ENCODE peak calls at places on chromosomes 1 and 21, in seven cellular contexts. One of them, this sample, is unnamed.

GRCh38 chr1:40974945-40975344 is 4.6 kb upstream of the CTPS1 start:
- ATAC-seq in gastroesophageal sphincter: no peak
- ATAC-seq in stimulated activated naive CD8-positive, alpha-beta T cell treated with anti-CD3 and anti-CD28 coated beads, Interleukin-15, amount 100 ng/mL, for 72 hours: no peak
- ATAC-seq in A549: no peak
- ATAC-seq in PC-3: no peak
- ATAC-seq in Right ventricle myocardium superior: no peak
- ATAC-seq in memory B cell: no peak
- ATAC-seq in this sample: no peak

GRCh38 chr1:184456189-184456588 is 69.4 kb downstream of the C1orf21 start:
- ATAC-seq in gastroesophageal sphincter: no peak
- ATAC-seq in PC-3: no peak
- ATAC-seq in stimulated activated naive CD8-positive, alpha-beta T cell treated with anti-CD3 and anti-CD28 coated beads, Interleukin-15, amount 100 ng/mL, for 72 hours: no peak
- ATAC-seq in memory B cell: no peak
- ATAC-seq in A549: no peak
- ATAC-seq in Right ventricle myocardium superior: no peak
- ATAC-seq in this sample: no peak

GRCh38 chr1:109773203-109773899 is 9.6 kb upstream of the EPS8L3 start:
- ATAC-seq in Right ventricle myocardium superior: peak
- ATAC-seq in A549: peak
- ATAC-seq in memory B cell: peak
- ATAC-seq in PC-3: peak
- ATAC-seq in stimulated activated naive CD8-positive, alpha-beta T cell treated with anti-CD3 and anti-CD28 coated beads, Interleukin-15, amount 100 ng/mL, for 72 hours: peak
- ATAC-seq in gastroesophageal sphincter: peak
- ATAC-seq in this sample: peak

GRCh38 chr1:55214903-55215193 is 316 bp downstream of the USP24 start:
- ATAC-seq in gastroesophageal sphincter: peak
- ATAC-seq in PC-3: peak
- ATAC-seq in memory B cell: peak
- ATAC-seq in stimulated activated naive CD8-positive, alpha-beta T cell treated with anti-CD3 and anti-CD28 coated beads, Interleukin-15, amount 100 ng/mL, for 72 hours: peak
- ATAC-seq in A549: peak
- ATAC-seq in Right ventricle myocardium superior: peak
- ATAC-seq in this sample: peak

GRCh38 chr1:201640624-201641023 is 101.7 kb downstream of the NAV1 start:
- ATAC-seq in Right ventricle myocardium superior: peak
- ATAC-seq in stimulated activated naive CD8-positive, alpha-beta T cell treated with anti-CD3 and anti-CD28 coated beads, Interleukin-15, amount 100 ng/mL, for 72 hours: no peak
- ATAC-seq in A549: no peak
- ATAC-seq in memory B cell: no peak
- ATAC-seq in PC-3: no peak
- ATAC-seq in gastroesophageal sphincter: peak
- ATAC-seq in this sample: no peak

GRCh38 chr1:183416850-183417690 is 1.1 kb downstream of the NMNAT2 start:
- ATAC-seq in A549: peak
- ATAC-seq in memory B cell: peak
- ATAC-seq in PC-3: no peak
- ATAC-seq in stimulated activated naive CD8-positive, alpha-beta T cell treated with anti-CD3 and anti-CD28 coated beads, Interleukin-15, amount 100 ng/mL, for 72 hours: peak
- ATAC-seq in gastroesophageal sphincter: peak
- ATAC-seq in Right ventricle myocardium superior: peak
- ATAC-seq in this sample: peak

GRCh38 chr1:166848193-166848592 is 8.9 kb downstream of the POGK start:
- ATAC-seq in stimulated activated naive CD8-positive, alpha-beta T cell treated with anti-CD3 and anti-CD28 coated beads, Interleukin-15, amount 100 ng/mL, for 72 hours: peak
- ATAC-seq in PC-3: no peak
- ATAC-seq in Right ventricle myocardium superior: no peak
- ATAC-seq in memory B cell: no peak
- ATAC-seq in A549: no peak
- ATAC-seq in gastroesophageal sphincter: no peak
- ATAC-seq in this sample: no peak

GRCh38 chr1:8510041-8510823 is 192.3 kb downstream of the SLC45A1 start:
- ATAC-seq in memory B cell: peak
- ATAC-seq in stimulated activated naive CD8-positive, alpha-beta T cell treated with anti-CD3 and anti-CD28 coated beads, Interleukin-15, amount 100 ng/mL, for 72 hours: peak
- ATAC-seq in PC-3: no peak
- ATAC-seq in Right ventricle myocardium superior: peak
- ATAC-seq in gastroesophageal sphincter: peak
- ATAC-seq in A549: no peak
- ATAC-seq in this sample: no peak

GRCh38 chr1:50450861-50451653 is 27.8 kb upstream of the DMRTA2 start:
- ATAC-seq in PC-3: no peak
- ATAC-seq in Right ventricle myocardium superior: no peak
- ATAC-seq in A549: no peak
- ATAC-seq in gastroesophageal sphincter: no peak
- ATAC-seq in memory B cell: no peak
- ATAC-seq in stimulated activated naive CD8-positive, alpha-beta T cell treated with anti-CD3 and anti-CD28 coated beads, Interleukin-15, amount 100 ng/mL, for 72 hours: peak
- ATAC-seq in this sample: no peak

GRCh38 chr1:23399229-23399628 is 25.3 kb downstream of the TCEA3 start:
- ATAC-seq in PC-3: no peak
- ATAC-seq in Right ventricle myocardium superior: no peak
- ATAC-seq in gastroesophageal sphincter: no peak
- ATAC-seq in stimulated activated naive CD8-positive, alpha-beta T cell treated with anti-CD3 and anti-CD28 coated beads, Interleukin-15, amount 100 ng/mL, for 72 hours: no peak
- ATAC-seq in A549: no peak
- ATAC-seq in memory B cell: no peak
- ATAC-seq in this sample: no peak

GRCh38 chr1:25809929-25810328 is 9.8 kb upstream of the MTFR1L start:
- ATAC-seq in A549: peak
- ATAC-seq in PC-3: no peak
- ATAC-seq in memory B cell: no peak
- ATAC-seq in Right ventricle myocardium superior: no peak
- ATAC-seq in stimulated activated naive CD8-positive, alpha-beta T cell treated with anti-CD3 and anti-CD28 coated beads, Interleukin-15, amount 100 ng/mL, for 72 hours: no peak
- ATAC-seq in gastroesophageal sphincter: no peak
- ATAC-seq in this sample: no peak

GRCh38 chr1:43284711-43285110 is 670 bp downstream of the C1orf210 start:
- ATAC-seq in Right ventricle myocardium superior: no peak
- ATAC-seq in memory B cell: no peak
- ATAC-seq in stimulated activated naive CD8-positive, alpha-beta T cell treated with anti-CD3 and anti-CD28 coated beads, Interleukin-15, amount 100 ng/mL, for 72 hours: no peak
- ATAC-seq in gastroesophageal sphincter: no peak
- ATAC-seq in PC-3: peak
- ATAC-seq in A549: no peak
- ATAC-seq in this sample: peak

GRCh38 chr1:84225636-84226035 is 75.9 kb upstream of the SAMD13 start:
- ATAC-seq in A549: no peak
- ATAC-seq in PC-3: no peak
- ATAC-seq in memory B cell: no peak
- ATAC-seq in Right ventricle myocardium superior: no peak
- ATAC-seq in gastroesophageal sphincter: no peak
- ATAC-seq in stimulated activated naive CD8-positive, alpha-beta T cell treated with anti-CD3 and anti-CD28 coated beads, Interleukin-15, amount 100 ng/mL, for 72 hours: no peak
- ATAC-seq in this sample: no peak

GRCh38 chr1:154628122-154628405 is 20.1 kb upstream of the ADAR start:
- ATAC-seq in A549: peak
- ATAC-seq in Right ventricle myocardium superior: peak
- ATAC-seq in stimulated activated naive CD8-positive, alpha-beta T cell treated with anti-CD3 and anti-CD28 coated beads, Interleukin-15, amount 100 ng/mL, for 72 hours: peak
- ATAC-seq in PC-3: no peak
- ATAC-seq in gastroesophageal sphincter: peak
- ATAC-seq in memory B cell: no peak
- ATAC-seq in this sample: no peak

GRCh38 chr1:9345922-9346321 is 53.2 kb downstream of the SPSB1 start:
- ATAC-seq in gastroesophageal sphincter: no peak
- ATAC-seq in memory B cell: no peak
- ATAC-seq in PC-3: no peak
- ATAC-seq in stimulated activated naive CD8-positive, alpha-beta T cell treated with anti-CD3 and anti-CD28 coated beads, Interleukin-15, amount 100 ng/mL, for 72 hours: no peak
- ATAC-seq in A549: no peak
- ATAC-seq in Right ventricle myocardium superior: no peak
- ATAC-seq in this sample: no peak

GRCh38 chr1:116432655-116433282 is 59.7 kb downstream of the ATP1A1 start:
- ATAC-seq in PC-3: no peak
- ATAC-seq in A549: no peak
- ATAC-seq in memory B cell: no peak
- ATAC-seq in gastroesophageal sphincter: no peak
- ATAC-seq in stimulated activated naive CD8-positive, alpha-beta T cell treated with anti-CD3 and anti-CD28 coated beads, Interleukin-15, amount 100 ng/mL, for 72 hours: no peak
- ATAC-seq in Right ventricle myocardium superior: no peak
- ATAC-seq in this sample: no peak

GRCh38 chr1:234515411-234515810 is 36.4 kb upstream of the TARBP1 start:
- ATAC-seq in stimulated activated naive CD8-positive, alpha-beta T cell treated with anti-CD3 and anti-CD28 coated beads, Interleukin-15, amount 100 ng/mL, for 72 hours: no peak
- ATAC-seq in PC-3: peak
- ATAC-seq in gastroesophageal sphincter: no peak
- ATAC-seq in memory B cell: no peak
- ATAC-seq in Right ventricle myocardium superior: no peak
- ATAC-seq in A549: peak
- ATAC-seq in this sample: peak

GRCh38 chr1:88088481-88088880 is 595.6 kb upstream of the PKN2 start:
- ATAC-seq in gastroesophageal sphincter: no peak
- ATAC-seq in PC-3: no peak
- ATAC-seq in Right ventricle myocardium superior: no peak
- ATAC-seq in memory B cell: no peak
- ATAC-seq in A549: no peak
- ATAC-seq in stimulated activated naive CD8-positive, alpha-beta T cell treated with anti-CD3 and anti-CD28 coated beads, Interleukin-15, amount 100 ng/mL, for 72 hours: no peak
- ATAC-seq in this sample: no peak

GRCh38 chr21:34345091-34345871 is 18.5 kb upstream of the KCNE2 start:
- ATAC-seq in Right ventricle myocardium superior: peak
- ATAC-seq in A549: no peak
- ATAC-seq in PC-3: no peak
- ATAC-seq in stimulated activated naive CD8-positive, alpha-beta T cell treated with anti-CD3 and anti-CD28 coated beads, Interleukin-15, amount 100 ng/mL, for 72 hours: no peak
- ATAC-seq in memory B cell: no peak
- ATAC-seq in gastroesophageal sphincter: peak
- ATAC-seq in this sample: no peak

GRCh38 chr1:27364696-27365371 is 1.9 kb downstream of the MAP3K6 start:
- ATAC-seq in stimulated activated naive CD8-positive, alpha-beta T cell treated with anti-CD3 and anti-CD28 coated beads, Interleukin-15, amount 100 ng/mL, for 72 hours: no peak
- ATAC-seq in Right ventricle myocardium superior: no peak
- ATAC-seq in A549: no peak
- ATAC-seq in memory B cell: no peak
- ATAC-seq in PC-3: no peak
- ATAC-seq in gastroesophageal sphincter: no peak
- ATAC-seq in this sample: peak

GRCh38 chr21:35237287-35237686 is 188.2 kb upstream of the RUNX1 start:
- ATAC-seq in stimulated activated naive CD8-positive, alpha-beta T cell treated with anti-CD3 and anti-CD28 coated beads, Interleukin-15, amount 100 ng/mL, for 72 hours: no peak
- ATAC-seq in PC-3: no peak
- ATAC-seq in Right ventricle myocardium superior: no peak
- ATAC-seq in gastroesophageal sphincter: no peak
- ATAC-seq in A549: no peak
- ATAC-seq in memory B cell: no peak
- ATAC-seq in this sample: no peak

GRCh38 chr1:205003358-205004145 is 39.5 kb upstream of the CNTN2 start:
- ATAC-seq in stimulated activated naive CD8-positive, alpha-beta T cell treated with anti-CD3 and anti-CD28 coated beads, Interleukin-15, amount 100 ng/mL, for 72 hours: no peak
- ATAC-seq in Right ventricle myocardium superior: no peak
- ATAC-seq in PC-3: peak
- ATAC-seq in gastroesophageal sphincter: no peak
- ATAC-seq in memory B cell: no peak
- ATAC-seq in A549: no peak
- ATAC-seq in this sample: no peak

GRCh38 chr1:192399161-192399560 is 82.4 kb downstream of the RGS21 start:
- ATAC-seq in PC-3: no peak
- ATAC-seq in stimulated activated naive CD8-positive, alpha-beta T cell treated with anti-CD3 and anti-CD28 coated beads, Interleukin-15, amount 100 ng/mL, for 72 hours: no peak
- ATAC-seq in memory B cell: no peak
- ATAC-seq in A549: no peak
- ATAC-seq in Right ventricle myocardium superior: no peak
- ATAC-seq in gastroesophageal sphincter: no peak
- ATAC-seq in this sample: no peak

GRCh38 chr1:28417441-28418277 is 48.1 kb downstream of the PHACTR4 start:
- ATAC-seq in PC-3: peak
- ATAC-seq in Right ventricle myocardium superior: no peak
- ATAC-seq in A549: peak
- ATAC-seq in gastroesophageal sphincter: no peak
- ATAC-seq in memory B cell: no peak
- ATAC-seq in stimulated activated naive CD8-positive, alpha-beta T cell treated with anti-CD3 and anti-CD28 coated beads, Interleukin-15, amount 100 ng/mL, for 72 hours: peak
- ATAC-seq in this sample: peak

GRCh38 chr1:93608188-93609109 is 73.2 kb downstream of the BCAR3 start:
- ATAC-seq in A549: peak
- ATAC-seq in PC-3: no peak
- ATAC-seq in stimulated activated naive CD8-positive, alpha-beta T cell treated with anti-CD3 and anti-CD28 coated beads, Interleukin-15, amount 100 ng/mL, for 72 hours: peak
- ATAC-seq in Right ventricle myocardium superior: peak
- ATAC-seq in gastroesophageal sphincter: peak
- ATAC-seq in memory B cell: peak
- ATAC-seq in this sample: no peak

GRCh38 chr1:176382163-176382562 is 80.8 kb upstream of the PAPPA2 start:
- ATAC-seq in memory B cell: no peak
- ATAC-seq in PC-3: no peak
- ATAC-seq in Right ventricle myocardium superior: no peak
- ATAC-seq in A549: no peak
- ATAC-seq in stimulated activated naive CD8-positive, alpha-beta T cell treated with anti-CD3 and anti-CD28 coated beads, Interleukin-15, amount 100 ng/mL, for 72 hours: no peak
- ATAC-seq in gastroesophageal sphincter: no peak
- ATAC-seq in this sample: no peak

GRCh38 chr1:9482816-9483572 is 56.3 kb upstream of the SLC25A33 start:
- ATAC-seq in PC-3: no peak
- ATAC-seq in stimulated activated naive CD8-positive, alpha-beta T cell treated with anti-CD3 and anti-CD28 coated beads, Interleukin-15, amount 100 ng/mL, for 72 hours: no peak
- ATAC-seq in memory B cell: no peak
- ATAC-seq in gastroesophageal sphincter: no peak
- ATAC-seq in Right ventricle myocardium superior: no peak
- ATAC-seq in A549: no peak
- ATAC-seq in this sample: peak